ENCODE peak calls at places on chromosome 22, in six cellular contexts. K is C1 segment of cervical spinal cord, E is ELF-1, Y is right lobe of liver, T is kidney, U is SW480. Q is an unnamed sample.

GRCh38 chr22:23913306-23913660 is 19.1 kb downstream of the MIF start:
- DNase-seq in U (no peak), E (no peak), K (no peak), T (no peak), Y (no peak), Q (no peak)

GRCh38 chr22:49178246-49179005 is 649.2 kb downstream of the BRD1 start:
- DNase-seq in Y (no peak), U (no peak), E (no peak), T (peak; percentile 66), K (no peak), Q (no peak)

GRCh38 chr22:49697047-49697446 is 130.6 kb downstream of the BRD1 start:
- DNase-seq in T (no peak), K (no peak), E (no peak), U (no peak), Y (no peak), Q (no peak)

GRCh38 chr22:40193429-40194421 is 16.0 kb downstream of the TNRC6B start:
- DNase-seq in K (no peak), U (no peak), T (no peak), Y (no peak), E (peak; percentile 79), Q (peak; percentile 63)

GRCh38 chr22:38935023-38935422 is 22.4 kb upstream of the APOBEC3A start:
- DNase-seq in T (peak; percentile 97), U (peak; percentile 72), E (no peak), K (no peak), Y (peak; percentile 94), Q (peak; percentile 91)

GRCh38 chr22:18970180-18970947 is 34.3 kb upstream of the PRODH start:
- DNase-seq in E (peak; percentile 38), U (peak; percentile 22), Y (no peak), T (peak; percentile 75), K (no peak), Q (peak; percentile 55)

GRCh38 chr22:48570912-48571311 is 1256.8 kb downstream of the BRD1 start:
- DNase-seq in U (no peak), E (no peak), K (no peak), T (no peak), Y (no peak), Q (no peak)

GRCh38 chr22:33271390-33272161 is 213.4 kb upstream of the SYN3 start:
- DNase-seq in T (no peak), E (no peak), U (no peak), Y (peak; percentile 81), K (peak; percentile 27), Q (no peak)

GRCh38 chr22:28025333-28025732 is 106.3 kb upstream of the PITPNB start:
- DNase-seq in T (no peak), E (no peak), Y (no peak), K (no peak), U (no peak), Q (no peak)

GRCh38 chr22:27628891-27629631 is 172.5 kb downstream of the MN1 start:
- DNase-seq in T (no peak), Y (no peak), K (no peak), E (peak; percentile 77), U (no peak), Q (no peak)

GRCh38 chr22:31286360-31287255 is 5.7 kb downstream of the PIK3IP1 start:
- DNase-seq in Y (no peak), E (no peak), K (no peak), U (no peak), T (no peak), Q (no peak)

GRCh38 chr22:50688448-50688847 is 15.8 kb downstream of the SHANK3 start:
- DNase-seq in E (no peak), Y (no peak), T (no peak), K (no peak), U (no peak), Q (no peak)

GRCh38 chr22:49983148-49984042 is 22.8 kb downstream of the PIM3 start:
- DNase-seq in Y (peak; percentile 33), T (peak; percentile 78), K (no peak), U (no peak), E (peak; percentile 52), Q (peak; percentile 25)

GRCh38 chr22:19853879-19854777 is 546 bp downstream of the GNB1L start:
- DNase-seq in K (no peak), U (no peak), Y (peak; percentile 26), E (peak; percentile 12), T (peak; percentile 58), Q (peak; percentile 39)

GRCh38 chr22:37021710-37022482 is 2.4 kb downstream of the MPST start:
- DNase-seq in U (no peak), K (peak; percentile 13), Y (no peak), T (peak; percentile 59), E (no peak), Q (peak; percentile 35)

GRCh38 chr22:30876925-30877553 is 91.5 kb downstream of the MORC2 start:
- DNase-seq in U (no peak), K (no peak), E (no peak), T (peak; percentile 72), Y (no peak), Q (no peak)

GRCh38 chr22:48837341-48837935 is 990.2 kb downstream of the BRD1 start:
- DNase-seq in T (peak; percentile 46), Y (no peak), U (peak; percentile 53), E (no peak), K (no peak), Q (no peak)

GRCh38 chr22:26801449-26801848 is 144.1 kb downstream of the MIAT start:
- DNase-seq in T (no peak), Y (no peak), K (no peak), E (no peak), U (no peak), Q (no peak)

GRCh38 chr22:19629331-19629719 is 85.0 kb upstream of the SEPTIN5 start:
- DNase-seq in T (peak; percentile 34), E (peak; percentile 26), U (no peak), K (no peak), Y (no peak), Q (no peak)

GRCh38 chr22:25156736-25157135 is 42.9 kb upstream of the CRYBB3 start:
- DNase-seq in T (no peak), K (no peak), U (no peak), Y (no peak), E (no peak), Q (no peak)

GRCh38 chr22:27113211-27114030 is 456.0 kb downstream of the MIAT start:
- DNase-seq in T (no peak), Y (peak; percentile 73), E (peak; percentile 23), K (peak; percentile 51), U (peak; percentile 89), Q (no peak)

GRCh38 chr22:30178180-30179126 is 68.1 kb downstream of the LIF start:
- DNase-seq in Y (no peak), U (peak; percentile 3), E (no peak), T (no peak), K (no peak), Q (no peak)

GRCh38 chr22:22818861-22819855 is 68.5 kb upstream of the IGLL5 start:
- DNase-seq in T (peak; percentile 65), Y (no peak), E (no peak), K (no peak), U (no peak), Q (peak; percentile 53)

GRCh38 chr22:38304526-38304925 is 12.7 kb downstream of the CSNK1E start:
- DNase-seq in Y (no peak), E (no peak), U (no peak), K (no peak), T (no peak), Q (no peak)

GRCh38 chr22:23305922-23306374 is 125.6 kb downstream of the BCR start:
- DNase-seq in Y (no peak), T (peak; percentile 95), U (no peak), K (peak; percentile 85), E (no peak), Q (no peak)

GRCh38 chr22:49998718-49999062 is 13.9 kb downstream of the IL17REL start:
- DNase-seq in Y (no peak), E (no peak), T (no peak), K (no peak), U (no peak), Q (no peak)

GRCh38 chr22:40684728-40685127 is 5.4 kb downstream of the MCHR1 start:
- DNase-seq in E (peak; percentile 74), U (no peak), Y (no peak), K (no peak), T (no peak), Q (no peak)

Q was measured in DMS53.